ENCODE peak calls at places on chromosome 22, in six cellular contexts. E is CD14-positive monocyte, U is endothelial cell, N is T-helper 9 cell, K is kidney, M is amygdala. V is an unnamed sample.

GRCh38 chr22:40247976-40248375 is 70.3 kb downstream of the TNRC6B start:
- DNase-seq in U (no peak), N (peak), K (no peak), E (no peak), M (no peak), V (no peak)

GRCh38 chr22:19981961-19982920 is 34.4 kb downstream of the ARVCF start:
- DNase-seq in M (no peak), K (peak), U (no peak), E (no peak), N (no peak), V (no peak)

GRCh38 chr22:23230348-23231068 is 50.2 kb downstream of the BCR start:
- DNase-seq in K (peak), U (no peak), M (no peak), N (no peak), E (no peak), V (no peak)

GRCh38 chr22:41681616-41682015 is 7.1 kb downstream of the SNU13 start:
- DNase-seq in U (no peak), N (no peak), E (no peak), M (no peak), K (no peak), V (no peak)

GRCh38 chr22:23283591-23284503 is 103.5 kb downstream of the BCR start:
- DNase-seq in K (no peak), N (no peak), U (no peak), E (no peak), M (no peak), V (peak)

GRCh38 chr22:24433868-24434471 is 6.6 kb downstream of the ADORA2A start:
- DNase-seq in E (peak), M (no peak), N (no peak), U (no peak), K (peak), V (no peak)

GRCh38 chr22:42269407-42270177 is 861 bp downstream of the TCF20 start:
- DNase-seq in M (no peak), N (peak), K (peak), U (peak), E (no peak), V (peak)

GRCh38 chr22:17191163-17191562 is 28.1 kb downstream of the ADA2 start:
- DNase-seq in K (no peak), E (no peak), M (no peak), N (no peak), U (no peak), V (no peak)

GRCh38 chr22:48485144-48486135 is 1342.2 kb downstream of the BRD1 start:
- DNase-seq in E (no peak), M (no peak), K (peak), N (no peak), U (no peak), V (no peak)